ENCODE peak calls at places on chromosomes 12 and 14, in nine cellular contexts. One of them, this sample, is unnamed.

GRCh38 chr14:24692382-24693352 is 58.7 kb upstream of the GZMB start:
- DNase-seq in transverse colon: no peak
- DNase-seq in HFF-Myc: no peak
- DNase-seq in left ventricle myocardium inferior: no peak
- DNase-seq in AG09309: no peak
- DNase-seq in tibial artery: no peak
- DNase-seq in Caco-2: no peak
- DNase-seq in cardiac muscle cell: no peak
- DNase-seq in CD8-positive, alpha-beta T cell: peak
- DNase-seq in this sample: peak

GRCh38 chr14:97838986-97839385 is 1041.8 kb downstream of the VRK1 start:
- DNase-seq in transverse colon: no peak
- DNase-seq in HFF-Myc: no peak
- DNase-seq in left ventricle myocardium inferior: no peak
- DNase-seq in AG09309: no peak
- DNase-seq in tibial artery: no peak
- DNase-seq in Caco-2: no peak
- DNase-seq in cardiac muscle cell: no peak
- DNase-seq in CD8-positive, alpha-beta T cell: no peak
- DNase-seq in this sample: no peak

GRCh38 chr12:80087486-80088213 is 11.7 kb upstream of the OTOGL start:
- DNase-seq in transverse colon: no peak
- DNase-seq in HFF-Myc: no peak
- DNase-seq in left ventricle myocardium inferior: no peak
- DNase-seq in AG09309: no peak
- DNase-seq in tibial artery: no peak
- DNase-seq in Caco-2: no peak
- DNase-seq in cardiac muscle cell: no peak
- DNase-seq in CD8-positive, alpha-beta T cell: no peak
- DNase-seq in this sample: no peak

GRCh38 chr12:120640840-120641833 is 711 bp downstream of the CABP1 start:
- DNase-seq in transverse colon: peak
- DNase-seq in HFF-Myc: no peak
- DNase-seq in left ventricle myocardium inferior: peak
- DNase-seq in AG09309: no peak
- DNase-seq in tibial artery: no peak
- DNase-seq in Caco-2: peak
- DNase-seq in cardiac muscle cell: peak
- DNase-seq in CD8-positive, alpha-beta T cell: peak
- DNase-seq in this sample: no peak

GRCh38 chr12:459430-460258 is at the start of gene B4GALNT3:
- DNase-seq in transverse colon: peak
- DNase-seq in HFF-Myc: no peak
- DNase-seq in left ventricle myocardium inferior: peak
- DNase-seq in AG09309: no peak
- DNase-seq in tibial artery: peak
- DNase-seq in Caco-2: peak
- DNase-seq in cardiac muscle cell: peak
- DNase-seq in CD8-positive, alpha-beta T cell: no peak
- DNase-seq in this sample: no peak

GRCh38 chr12:69024413-69024812 is 91.4 kb upstream of the CPM start:
- DNase-seq in transverse colon: peak
- DNase-seq in HFF-Myc: no peak
- DNase-seq in left ventricle myocardium inferior: no peak
- DNase-seq in AG09309: no peak
- DNase-seq in tibial artery: no peak
- DNase-seq in Caco-2: no peak
- DNase-seq in cardiac muscle cell: no peak
- DNase-seq in CD8-positive, alpha-beta T cell: no peak
- DNase-seq in this sample: no peak

GRCh38 chr12:7602287-7602686 is 63.4 kb downstream of the APOBEC1 start:
- DNase-seq in transverse colon: no peak
- DNase-seq in HFF-Myc: no peak
- DNase-seq in left ventricle myocardium inferior: no peak
- DNase-seq in AG09309: peak
- DNase-seq in tibial artery: no peak
- DNase-seq in Caco-2: no peak
- DNase-seq in cardiac muscle cell: no peak
- DNase-seq in CD8-positive, alpha-beta T cell: no peak
- DNase-seq in this sample: no peak

GRCh38 chr12:113261847-113262470 is 40.7 kb downstream of the TPCN1 start:
- DNase-seq in transverse colon: no peak
- DNase-seq in HFF-Myc: no peak
- DNase-seq in left ventricle myocardium inferior: no peak
- DNase-seq in AG09309: no peak
- DNase-seq in tibial artery: no peak
- DNase-seq in Caco-2: no peak
- DNase-seq in cardiac muscle cell: peak
- DNase-seq in CD8-positive, alpha-beta T cell: no peak
- DNase-seq in this sample: peak

GRCh38 chr12:112577473-112578334 is 159.0 kb downstream of the PTPN11 start:
- DNase-seq in transverse colon: no peak
- DNase-seq in HFF-Myc: no peak
- DNase-seq in left ventricle myocardium inferior: no peak
- DNase-seq in AG09309: no peak
- DNase-seq in tibial artery: no peak
- DNase-seq in Caco-2: no peak
- DNase-seq in cardiac muscle cell: no peak
- DNase-seq in CD8-positive, alpha-beta T cell: no peak
- DNase-seq in this sample: no peak

GRCh38 chr14:24798911-24799310 is 164.9 kb upstream of the GZMB start:
- DNase-seq in transverse colon: no peak
- DNase-seq in HFF-Myc: no peak
- DNase-seq in left ventricle myocardium inferior: no peak
- DNase-seq in AG09309: no peak
- DNase-seq in tibial artery: no peak
- DNase-seq in Caco-2: no peak
- DNase-seq in cardiac muscle cell: no peak
- DNase-seq in CD8-positive, alpha-beta T cell: no peak
- DNase-seq in this sample: no peak

GRCh38 chr12:94725375-94726168 is 75.2 kb upstream of the TMCC3 start:
- DNase-seq in transverse colon: peak
- DNase-seq in HFF-Myc: peak
- DNase-seq in left ventricle myocardium inferior: no peak
- DNase-seq in AG09309: peak
- DNase-seq in tibial artery: peak
- DNase-seq in Caco-2: peak
- DNase-seq in cardiac muscle cell: peak
- DNase-seq in CD8-positive, alpha-beta T cell: no peak
- DNase-seq in this sample: peak

GRCh38 chr12:91819132-91819447 is 326.6 kb downstream of the BTG1 start:
- DNase-seq in transverse colon: no peak
- DNase-seq in HFF-Myc: no peak
- DNase-seq in left ventricle myocardium inferior: no peak
- DNase-seq in AG09309: no peak
- DNase-seq in tibial artery: peak
- DNase-seq in Caco-2: no peak
- DNase-seq in cardiac muscle cell: no peak
- DNase-seq in CD8-positive, alpha-beta T cell: no peak
- DNase-seq in this sample: no peak

GRCh38 chr12:114512351-114512750 is 106.4 kb upstream of the TBX5 start:
- DNase-seq in transverse colon: no peak
- DNase-seq in HFF-Myc: no peak
- DNase-seq in left ventricle myocardium inferior: no peak
- DNase-seq in AG09309: no peak
- DNase-seq in tibial artery: no peak
- DNase-seq in Caco-2: no peak
- DNase-seq in cardiac muscle cell: no peak
- DNase-seq in CD8-positive, alpha-beta T cell: no peak
- DNase-seq in this sample: no peak

GRCh38 chr12:23127701-23128100 is 502.7 kb downstream of the ETNK1 start:
- DNase-seq in transverse colon: no peak
- DNase-seq in HFF-Myc: no peak
- DNase-seq in left ventricle myocardium inferior: no peak
- DNase-seq in AG09309: no peak
- DNase-seq in tibial artery: no peak
- DNase-seq in Caco-2: no peak
- DNase-seq in cardiac muscle cell: no peak
- DNase-seq in CD8-positive, alpha-beta T cell: no peak
- DNase-seq in this sample: no peak

GRCh38 chr14:29838752-29839151 is 88.9 kb downstream of the PRKD1 start:
- DNase-seq in transverse colon: no peak
- DNase-seq in HFF-Myc: no peak
- DNase-seq in left ventricle myocardium inferior: no peak
- DNase-seq in AG09309: no peak
- DNase-seq in tibial artery: no peak
- DNase-seq in Caco-2: no peak
- DNase-seq in cardiac muscle cell: no peak
- DNase-seq in CD8-positive, alpha-beta T cell: no peak
- DNase-seq in this sample: no peak

GRCh38 chr12:47650469-47650868 is 55.4 kb downstream of the RPAP3 start:
- DNase-seq in transverse colon: no peak
- DNase-seq in HFF-Myc: no peak
- DNase-seq in left ventricle myocardium inferior: no peak
- DNase-seq in AG09309: no peak
- DNase-seq in tibial artery: no peak
- DNase-seq in Caco-2: no peak
- DNase-seq in cardiac muscle cell: no peak
- DNase-seq in CD8-positive, alpha-beta T cell: no peak
- DNase-seq in this sample: no peak

GRCh38 chr12:15629108-15629507 is 160.1 kb downstream of the EPS8 start:
- DNase-seq in transverse colon: peak
- DNase-seq in HFF-Myc: peak
- DNase-seq in left ventricle myocardium inferior: peak
- DNase-seq in AG09309: peak
- DNase-seq in tibial artery: peak
- DNase-seq in Caco-2: peak
- DNase-seq in cardiac muscle cell: peak
- DNase-seq in CD8-positive, alpha-beta T cell: no peak
- DNase-seq in this sample: no peak

GRCh38 chr14:44009642-44010041 is 497.4 kb downstream of the FSCB start:
- DNase-seq in transverse colon: no peak
- DNase-seq in HFF-Myc: no peak
- DNase-seq in left ventricle myocardium inferior: no peak
- DNase-seq in AG09309: no peak
- DNase-seq in tibial artery: no peak
- DNase-seq in Caco-2: no peak
- DNase-seq in cardiac muscle cell: no peak
- DNase-seq in CD8-positive, alpha-beta T cell: no peak
- DNase-seq in this sample: no peak

GRCh38 chr12:82069931-82070514 is 288.2 kb downstream of the CCDC59 start:
- DNase-seq in transverse colon: no peak
- DNase-seq in HFF-Myc: no peak
- DNase-seq in left ventricle myocardium inferior: no peak
- DNase-seq in AG09309: no peak
- DNase-seq in tibial artery: no peak
- DNase-seq in Caco-2: no peak
- DNase-seq in cardiac muscle cell: no peak
- DNase-seq in CD8-positive, alpha-beta T cell: no peak
- DNase-seq in this sample: no peak

GRCh38 chr12:53355121-53355520 is 19.0 kb upstream of the SP7 start:
- DNase-seq in transverse colon: no peak
- DNase-seq in HFF-Myc: no peak
- DNase-seq in left ventricle myocardium inferior: no peak
- DNase-seq in AG09309: no peak
- DNase-seq in tibial artery: no peak
- DNase-seq in Caco-2: no peak
- DNase-seq in cardiac muscle cell: no peak
- DNase-seq in CD8-positive, alpha-beta T cell: no peak
- DNase-seq in this sample: no peak
- H3K4me3 ChIP-seq in transverse colon: no peak
- H3K4me3 ChIP-seq in HFF-Myc: no peak
- H3K4me3 ChIP-seq in left ventricle myocardium inferior: no peak
- H3K4me3 ChIP-seq in AG09309: no peak
- H3K4me3 ChIP-seq in tibial artery: no peak
- H3K4me3 ChIP-seq in Caco-2: no peak
- H3K4me3 ChIP-seq in cardiac muscle cell: no peak
- H3K4me3 ChIP-seq in CD8-positive, alpha-beta T cell: no peak
- H3K4me3 ChIP-seq in this sample: no peak

DNA sequence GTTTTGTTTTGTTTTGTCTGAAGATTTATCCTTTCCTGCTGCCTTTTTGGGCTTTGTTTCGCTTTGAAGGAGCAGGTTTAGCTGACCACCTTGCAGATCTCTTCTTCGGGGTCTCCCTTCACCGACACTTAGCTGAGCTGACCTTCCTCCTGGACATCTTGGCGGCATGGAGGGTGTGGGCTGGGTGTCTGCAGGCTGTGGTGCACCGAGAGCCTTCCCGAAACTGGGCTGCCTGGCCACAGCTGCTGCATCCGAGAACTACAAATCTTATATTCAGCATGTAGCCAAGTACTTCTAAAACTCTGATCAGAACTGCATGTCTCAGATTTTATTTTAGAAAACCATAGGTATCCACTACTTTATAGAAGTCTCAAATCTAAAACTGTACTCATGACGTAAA is 84.9 kb downstream of the PPFIBP1 start:
- DNase-seq in transverse colon: no peak
- DNase-seq in HFF-Myc: no peak
- DNase-seq in left ventricle myocardium inferior: no peak
- DNase-seq in AG09309: no peak
- DNase-seq in tibial artery: no peak
- DNase-seq in Caco-2: no peak
- DNase-seq in cardiac muscle cell: no peak
- DNase-seq in CD8-positive, alpha-beta T cell: no peak
- DNase-seq in this sample: no peak
- H3K4me3 ChIP-seq in transverse colon: no peak
- H3K4me3 ChIP-seq in HFF-Myc: no peak
- H3K4me3 ChIP-seq in left ventricle myocardium inferior: peak
- H3K4me3 ChIP-seq in AG09309: peak
- H3K4me3 ChIP-seq in tibial artery: peak
- H3K4me3 ChIP-seq in Caco-2: no peak
- H3K4me3 ChIP-seq in cardiac muscle cell: no peak
- H3K4me3 ChIP-seq in CD8-positive, alpha-beta T cell: no peak
- H3K4me3 ChIP-seq in this sample: no peak

DNA sequence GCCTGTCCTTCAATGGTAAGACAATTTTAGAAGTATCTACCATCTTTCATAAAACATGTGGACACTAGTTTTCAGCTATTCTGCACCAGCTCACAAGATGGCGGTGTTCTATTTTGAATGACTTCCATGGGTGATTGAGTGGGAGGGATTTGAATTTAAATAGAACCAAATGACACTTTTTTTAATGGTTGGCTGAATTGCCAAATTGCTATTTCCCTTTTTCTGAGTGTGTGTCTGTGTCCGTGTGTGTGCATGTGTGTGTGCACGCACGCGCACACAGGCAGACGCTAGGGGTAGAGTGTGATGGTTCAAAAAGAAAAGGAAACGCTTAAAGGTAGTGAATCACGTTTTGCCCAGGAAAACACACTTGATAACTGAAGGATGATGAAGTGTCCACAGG is 362.6 kb downstream of the DAD1 start:
- DNase-seq in transverse colon: no peak
- DNase-seq in HFF-Myc: no peak
- DNase-seq in left ventricle myocardium inferior: no peak
- DNase-seq in AG09309: no peak
- DNase-seq in tibial artery: no peak
- DNase-seq in Caco-2: no peak
- DNase-seq in cardiac muscle cell: no peak
- DNase-seq in CD8-positive, alpha-beta T cell: no peak
- DNase-seq in this sample: no peak
- H3K4me3 ChIP-seq in transverse colon: no peak
- H3K4me3 ChIP-seq in HFF-Myc: no peak
- H3K4me3 ChIP-seq in left ventricle myocardium inferior: no peak
- H3K4me3 ChIP-seq in AG09309: no peak
- H3K4me3 ChIP-seq in tibial artery: no peak
- H3K4me3 ChIP-seq in Caco-2: no peak
- H3K4me3 ChIP-seq in cardiac muscle cell: no peak
- H3K4me3 ChIP-seq in CD8-positive, alpha-beta T cell: no peak
- H3K4me3 ChIP-seq in this sample: no peak

DNA sequence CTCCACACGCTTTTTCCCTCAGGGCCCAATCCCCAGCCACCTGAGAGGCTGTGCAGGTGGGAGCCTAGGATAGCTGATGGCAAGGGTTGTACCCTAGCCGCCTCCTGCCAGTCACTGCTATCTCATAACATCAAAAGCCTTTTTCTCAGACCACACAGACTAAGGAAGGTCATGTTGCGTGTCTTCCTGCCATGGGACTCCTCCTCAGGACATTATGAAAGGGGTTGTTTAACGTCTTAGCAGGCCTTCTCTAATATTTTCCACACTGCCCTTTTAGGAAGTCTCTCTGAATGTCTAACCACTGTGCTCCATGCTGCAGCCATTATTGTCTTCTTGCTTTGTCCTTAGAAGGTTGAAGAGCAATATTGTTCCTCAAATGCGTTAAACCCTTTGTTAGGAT is 7.6 kb upstream of the SMUG1 start:
- DNase-seq in transverse colon: no peak
- DNase-seq in HFF-Myc: no peak
- DNase-seq in left ventricle myocardium inferior: no peak
- DNase-seq in AG09309: no peak
- DNase-seq in tibial artery: no peak
- DNase-seq in Caco-2: no peak
- DNase-seq in cardiac muscle cell: no peak
- DNase-seq in CD8-positive, alpha-beta T cell: no peak
- DNase-seq in this sample: no peak
- H3K4me3 ChIP-seq in transverse colon: no peak
- H3K4me3 ChIP-seq in HFF-Myc: no peak
- H3K4me3 ChIP-seq in left ventricle myocardium inferior: no peak
- H3K4me3 ChIP-seq in AG09309: no peak
- H3K4me3 ChIP-seq in tibial artery: no peak
- H3K4me3 ChIP-seq in Caco-2: no peak
- H3K4me3 ChIP-seq in cardiac muscle cell: no peak
- H3K4me3 ChIP-seq in CD8-positive, alpha-beta T cell: no peak
- H3K4me3 ChIP-seq in this sample: no peak